ENCODE peak calls at places on chromosomes 4 and X, in seven cellular contexts. L is CD8-positive, alpha-beta memory T cell; D is NCI-H345; Z is stimulated activated CD4-positive, alpha-beta T cell treated with anti-CD3 and anti-CD28 coated beads, Interleukin-12 subunit alpha, Interleukin-12 subunit beta, amount 100 ng/mL, for 24 hours; P is T-helper 2 cell; G is EL; E is activated CD4-positive, alpha-beta T cell treated with anti-CD3 and anti-CD28 coated beads, Interleukin-2, amount 50 U/mL, for 1 hour. Q is an unnamed sample.

GRCh38 chr4:153785830-153786721 is 2.8 kb downstream of the SFRP2 start:
- DNase-seq in L (no peak), D (no peak), Z (no peak), P (no peak), G (no peak), E (no peak), Q (peak)

GRCh38 chr4:89922881-89923280 is 28.2 kb downstream of the MMRN1 start:
- DNase-seq in L (no peak), D (no peak), Z (no peak), P (no peak), G (no peak), E (no peak), Q (no peak)

GRCh38 chr4:150493846-150494245 is 88.1 kb upstream of the MAB21L2 start:
- DNase-seq in L (no peak), D (no peak), Z (no peak), P (no peak), G (peak), E (no peak), Q (peak)

GRCh38 chrX:21975242-21975641 is 34.7 kb downstream of the SMS start:
- DNase-seq in L (no peak), D (no peak), Z (no peak), P (no peak), G (no peak), E (no peak), Q (no peak)

GRCh38 chr4:6442555-6442954 is 29.9 kb downstream of the PPP2R2C start:
- DNase-seq in L (no peak), D (no peak), Z (no peak), P (no peak), G (no peak), E (no peak), Q (no peak)

GRCh38 chr4:102061133-102061532 is 270.6 kb downstream of the BANK1 start:
- DNase-seq in L (no peak), D (no peak), Z (no peak), P (no peak), G (no peak), E (no peak), Q (no peak)

GRCh38 chr4:5747746-5748365 is 36.9 kb downstream of the EVC start:
- DNase-seq in L (no peak), D (no peak), Z (no peak), P (no peak), G (peak), E (no peak), Q (peak)

GRCh38 chr4:2366252-2367192 is 51.9 kb downstream of the ZFYVE28 start:
- DNase-seq in L (no peak), D (no peak), Z (no peak), P (no peak), G (no peak), E (no peak), Q (no peak)

GRCh38 chr4:721261-722171 is 15.9 kb downstream of the PCGF3 start:
- DNase-seq in L (no peak), D (no peak), Z (no peak), P (no peak), G (no peak), E (no peak), Q (peak)

GRCh38 chr4:79964715-79965345 is 108.2 kb downstream of the ANTXR2 start:
- DNase-seq in L (no peak), D (no peak), Z (no peak), P (no peak), G (no peak), E (no peak), Q (no peak)

GRCh38 chr4:3707423-3708102 is 58.6 kb upstream of the ADRA2C start:
- DNase-seq in L (no peak), D (no peak), Z (no peak), P (peak), G (no peak), E (no peak), Q (no peak)